ENCODE peak calls at places on chromosomes 11 and 22, in ten cellular contexts. T, E, B, Z, N, X, P, L, H and F are unnamed samples.

GRCh38 chr22:37457093-37457893 is 28.9 kb downstream of the MFNG start:
- DNase-seq in T (no peak), N (peak), B (peak), E (peak), X (peak), H (peak), Z (peak), P (peak), L (no peak), F (no peak)

GRCh38 chr11:71370895-71371673 is 77.1 kb downstream of the DHCR7 start:
- DNase-seq in T (no peak), X (no peak), H (no peak), N (no peak), P (no peak), B (no peak), Z (no peak), L (no peak), E (no peak), F (no peak)

GRCh38 chr11:34570584-34570983 is 50.3 kb upstream of the EHF start:
- DNase-seq in T (no peak), N (no peak), B (no peak), H (no peak), X (no peak), P (no peak), E (no peak), Z (no peak), L (peak), F (peak)

GRCh38 chr11:8070417-8071101 is 10.5 kb upstream of the TUB start:
- DNase-seq in P (no peak), X (no peak), T (no peak), N (no peak), Z (peak), B (no peak), H (peak), L (no peak), E (peak), F (no peak)

GRCh38 chr11:9459573-9460321 is 1.1 kb upstream of the ZNF143 start:
- DNase-seq in L (no peak), T (no peak), H (peak), B (peak), Z (no peak), P (peak), X (peak), E (peak), N (no peak), F (peak)

GRCh38 chr22:50272103-50272782 is 2.1 kb upstream of the MAPK11 start:
- DNase-seq in E (no peak), Z (no peak), N (no peak), B (no peak), L (no peak), X (no peak), T (no peak), P (no peak), H (no peak), F (no peak)

GRCh38 chr11:20599424-20600346 is at the start of gene SLC6A5:
- DNase-seq in E (peak), H (peak), N (no peak), X (no peak), L (no peak), P (no peak), Z (peak), T (no peak), B (no peak), F (no peak)

GRCh38 chr11:78331711-78332110 is 85.9 kb downstream of the GAB2 start:
- DNase-seq in N (no peak), Z (no peak), X (no peak), E (no peak), B (no peak), L (no peak), H (no peak), P (no peak), T (no peak), F (no peak)

GRCh38 chr11:44583353-44583669 is 17.8 kb downstream of the CD82 start:
- DNase-seq in Z (no peak), T (no peak), B (no peak), N (no peak), H (no peak), X (no peak), E (no peak), P (no peak), L (no peak), F (no peak)

GRCh38 chr11:122176651-122177050 is 60.6 kb upstream of the BLID start:
- DNase-seq in Z (no peak), B (no peak), L (no peak), N (no peak), T (no peak), E (no peak), P (no peak), X (no peak), H (no peak), F (no peak)

GRCh38 chr11:79592441-79593223 is 151.8 kb upstream of the TENM4 start:
- DNase-seq in T (no peak), X (no peak), Z (no peak), E (no peak), N (no peak), H (no peak), B (no peak), P (no peak), L (no peak), F (no peak)

GRCh38 chr22:43186272-43187170 is at the start of gene TTLL12:
- DNase-seq in L (no peak), H (no peak), N (no peak), E (peak), T (no peak), X (no peak), P (peak), B (peak), Z (no peak), F (peak)

GRCh38 chr11:123054301-123055065 is 7.5 kb downstream of the HSPA8 start:
- DNase-seq in P (no peak), E (peak), N (no peak), L (no peak), Z (peak), B (no peak), H (peak), X (peak), T (no peak), F (no peak)

DNA sequence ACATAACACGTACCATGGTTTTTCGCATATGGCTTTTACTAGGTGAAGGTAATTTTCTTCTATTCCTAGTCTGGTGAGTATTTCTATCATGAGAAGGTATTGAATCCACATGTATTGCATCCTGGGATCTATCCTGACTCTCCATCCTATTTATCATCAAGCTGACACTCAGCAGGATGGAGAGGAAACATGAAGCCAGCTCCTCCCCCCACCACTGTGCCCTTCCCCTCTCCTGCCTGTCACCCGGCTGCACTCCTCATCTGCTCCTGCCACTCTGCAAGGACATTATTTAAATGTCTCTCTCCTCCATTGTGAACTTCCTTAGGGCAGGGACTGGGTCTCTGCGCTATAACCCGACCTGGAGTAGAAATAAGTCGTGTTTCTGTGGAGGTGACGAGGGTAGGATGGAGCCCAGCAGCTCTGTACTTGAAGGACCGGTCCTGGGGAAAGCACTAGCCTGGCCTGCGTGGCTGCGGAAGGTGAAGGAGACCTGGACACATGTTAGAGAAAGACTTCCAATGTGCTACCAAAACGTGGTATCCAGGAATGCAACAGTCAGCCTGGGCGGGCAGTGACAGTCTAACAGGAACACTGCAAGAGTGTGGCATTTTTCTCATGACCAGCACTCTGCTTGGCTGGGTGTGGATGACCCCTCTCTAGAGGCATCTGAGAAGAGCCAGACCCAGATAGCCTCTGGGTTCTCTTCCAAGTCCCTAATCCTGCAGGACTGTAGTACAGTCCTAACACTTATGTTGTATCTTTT is 111.2 kb downstream of the MICAL3 start:
- DNase-seq in X (no peak), H (no peak), E (no peak), T (no peak), B (no peak), Z (no peak), P (no peak), N (no peak), L (no peak), F (no peak)
- TF ChIP-seq EP300 in X (no peak), H (no peak), E (no peak), T (no peak), B (no peak), Z (no peak), P (no peak), N (no peak), L (no peak), F (no peak)

DNA sequence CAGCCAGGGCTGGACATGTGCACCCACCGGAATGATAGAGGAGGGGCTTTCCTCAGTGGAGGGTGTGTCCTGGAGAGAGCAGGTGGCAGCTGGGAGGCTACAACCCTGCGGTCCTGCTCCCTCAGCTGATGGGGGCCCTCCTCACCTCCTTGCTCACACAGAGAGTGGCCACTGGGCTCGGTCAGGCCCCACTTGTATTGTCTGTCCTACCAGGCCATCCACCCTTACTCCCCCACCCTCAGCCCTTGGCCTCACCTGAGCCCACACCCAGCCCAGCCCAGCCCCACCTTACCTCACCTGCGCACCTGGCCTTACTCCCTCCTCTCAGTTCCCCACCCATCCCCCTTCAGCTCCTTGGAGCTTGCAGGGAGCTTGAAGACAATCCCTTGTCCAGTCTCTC is 3.1 kb downstream of the TRPM5 start:
- DNase-seq in X (no peak), E (no peak), L (no peak), N (no peak), P (no peak), Z (no peak), H (no peak), B (peak), T (no peak), F (no peak)
- TF ChIP-seq EP300 in X (no peak), E (no peak), L (no peak), N (no peak), P (no peak), Z (no peak), H (no peak), B (no peak), T (no peak), F (no peak)

DNA sequence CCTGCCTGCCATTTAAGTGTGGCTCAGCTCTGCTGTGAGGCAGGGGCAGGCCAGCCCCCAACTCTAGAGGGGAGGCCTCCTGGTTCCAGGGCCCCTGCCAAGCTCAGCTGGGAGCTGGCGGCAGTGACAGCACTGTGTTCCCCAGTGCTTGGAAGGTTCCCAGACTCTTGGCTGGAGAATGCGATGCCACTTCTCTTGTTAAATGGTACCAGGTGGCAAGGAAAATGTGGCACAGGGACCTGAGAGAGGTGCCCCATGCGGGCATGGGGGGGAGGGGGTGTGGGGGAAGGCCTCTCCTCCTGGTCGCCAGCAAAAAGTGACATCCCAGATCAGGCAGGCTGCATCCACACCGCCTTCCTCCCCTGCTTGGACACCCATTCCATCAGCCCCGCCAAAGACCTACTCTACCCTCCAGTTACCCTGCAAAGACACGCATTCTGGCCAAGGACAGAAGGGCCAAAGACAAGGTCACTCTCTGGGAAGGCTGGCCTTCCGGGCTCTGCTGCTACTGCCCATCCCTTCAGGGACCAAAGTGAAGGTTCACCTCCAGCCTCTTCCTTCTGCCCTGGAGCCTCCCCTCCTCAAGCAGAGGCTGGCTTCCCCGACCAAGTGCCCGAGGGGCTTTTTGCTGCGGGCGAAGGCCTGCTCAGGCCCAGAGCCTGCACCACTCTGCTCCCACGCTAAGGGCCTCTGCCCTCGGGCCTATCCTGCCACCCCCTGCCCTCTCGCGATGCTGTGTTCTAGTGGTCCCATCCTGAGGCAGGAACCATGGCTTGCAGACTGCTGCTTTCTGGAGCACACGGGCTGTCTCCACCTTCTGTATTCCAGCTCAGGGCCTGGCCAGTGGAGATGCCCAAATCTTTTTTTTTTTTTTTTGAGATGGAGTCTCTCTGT is 8.7 kb upstream of the TNFRSF13C start:
- DNase-seq in B (no peak), X (no peak), T (no peak), P (no peak), N (no peak), L (no peak), Z (no peak), H (no peak), E (no peak), F (peak)
- TF ChIP-seq EP300 in B (no peak), X (no peak), T (no peak), P (no peak), N (no peak), L (no peak), Z (no peak), H (no peak), E (no peak), F (no peak)

DNA sequence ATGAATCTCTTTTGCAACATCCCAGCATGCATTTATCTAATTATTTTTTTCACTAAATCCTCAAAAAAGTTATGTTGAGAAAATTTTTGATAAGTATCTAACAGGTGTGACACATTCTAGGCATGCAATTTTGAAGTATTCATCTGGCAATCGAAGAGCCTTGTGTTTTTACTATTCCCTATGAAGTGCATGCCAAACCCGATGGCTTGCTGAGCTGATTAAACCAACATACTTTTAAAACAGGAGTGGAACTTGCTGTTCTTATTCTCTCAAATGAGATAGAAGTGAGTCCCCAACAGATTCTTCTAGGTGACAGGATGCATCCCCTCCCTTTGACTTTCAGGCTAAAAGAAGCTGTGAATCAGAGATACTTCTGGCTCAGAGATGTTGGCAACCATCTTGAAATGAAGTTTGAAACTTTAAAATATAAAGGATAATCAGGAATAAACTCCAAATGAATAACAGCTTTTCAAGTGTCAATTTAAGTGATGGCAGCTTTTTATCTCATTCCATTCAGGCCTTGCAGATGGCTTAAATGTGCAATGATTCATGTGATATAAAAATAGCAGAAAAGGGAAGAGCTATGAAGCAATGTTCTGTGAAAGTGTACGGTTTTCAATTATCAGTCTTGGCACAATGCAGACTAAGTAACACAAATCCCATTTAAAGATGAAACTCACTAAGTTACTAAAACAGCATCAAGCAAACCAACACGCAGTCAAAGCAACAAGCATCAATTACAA is 67.7 kb downstream of the APOL5 start:
- DNase-seq in H (no peak), B (no peak), N (no peak), L (no peak), Z (no peak), X (no peak), P (no peak), T (no peak), E (no peak), F (no peak)
- TF ChIP-seq EP300 in H (no peak), B (no peak), N (no peak), L (no peak), Z (no peak), X (no peak), P (no peak), T (no peak), E (no peak), F (no peak)